ENCODE peak calls at places on chromosome 17, in six cellular contexts. B is caudate nucleus, S is transverse colon, D is tibial nerve, H is mammary epithelial cell, Z is brain microvascular endothelial cell. I is an unnamed sample.

GRCh38 chr17:55161935-55162555 is 102.7 kb upstream of the HLF start:
- DNase-seq in B (no peak), S (no peak), D (no peak), H (peak), Z (peak), I (peak)

GRCh38 chr17:55996826-55997225 is 156.4 kb upstream of the ANKFN1 start:
- DNase-seq in B (no peak), S (no peak), D (no peak), H (no peak), Z (no peak), I (no peak)

GRCh38 chr17:75077490-75078096 is 10.2 kb upstream of the SLC16A5 start:
- DNase-seq in B (no peak), S (peak), D (no peak), H (no peak), Z (no peak), I (no peak)

GRCh38 chr17:9971991-9972390 is 66.9 kb upstream of the RCVRN start:
- DNase-seq in B (no peak), S (peak), D (peak), H (no peak), Z (no peak), I (no peak)

GRCh38 chr17:43027091-43028032 is 2.3 kb downstream of the RND2 start:
- DNase-seq in B (no peak), S (no peak), D (no peak), H (no peak), Z (no peak), I (no peak)

GRCh38 chr17:50199211-50199633 is 2.2 kb downstream of the COL1A1 start:
- DNase-seq in B (no peak), S (no peak), D (no peak), H (no peak), Z (no peak), I (no peak)

GRCh38 chr17:4631836-4632582 is 9.5 kb downstream of the ALOX15 start:
- DNase-seq in B (no peak), S (no peak), D (no peak), H (no peak), Z (peak), I (no peak)

GRCh38 chr17:37650419-37651003 is 7.3 kb upstream of the DDX52 start:
- DNase-seq in B (no peak), S (peak), D (no peak), H (peak), Z (peak), I (no peak)

GRCh38 chr17:80795737-80796136 is 195.9 kb upstream of the CHMP6 start:
- DNase-seq in B (peak), S (no peak), D (no peak), H (no peak), Z (no peak), I (no peak)
- H3K27ac ChIP-seq in B (no peak), S (peak), D (no peak), H (no peak), Z (no peak), I (no peak)

GRCh38 chr17:77314601-77315000 is 173.8 kb downstream of the SEC14L1 start:
- DNase-seq in B (no peak), S (peak), D (no peak), H (no peak), Z (no peak), I (no peak)

GRCh38 chr17:77312786-77313599 is 172.2 kb downstream of the SEC14L1 start:
- DNase-seq in B (no peak), S (peak), D (peak), H (no peak), Z (peak), I (no peak)

GRCh38 chr17:77315010-77315409 is 174.2 kb downstream of the SEC14L1 start:
- DNase-seq in B (no peak), S (peak), D (no peak), H (no peak), Z (no peak), I (no peak)

GRCh38 chr17:77312061-77312684 is 171.4 kb downstream of the SEC14L1 start:
- DNase-seq in B (no peak), S (no peak), D (no peak), H (no peak), Z (no peak), I (no peak)

GRCh38 chr17:77313831-77314230 is 173.1 kb downstream of the SEC14L1 start:
- DNase-seq in B (no peak), S (peak), D (no peak), H (no peak), Z (no peak), I (no peak)
- H3K27ac ChIP-seq in B (no peak), S (peak), D (no peak), H (no peak), Z (no peak), I (no peak)

DNA sequence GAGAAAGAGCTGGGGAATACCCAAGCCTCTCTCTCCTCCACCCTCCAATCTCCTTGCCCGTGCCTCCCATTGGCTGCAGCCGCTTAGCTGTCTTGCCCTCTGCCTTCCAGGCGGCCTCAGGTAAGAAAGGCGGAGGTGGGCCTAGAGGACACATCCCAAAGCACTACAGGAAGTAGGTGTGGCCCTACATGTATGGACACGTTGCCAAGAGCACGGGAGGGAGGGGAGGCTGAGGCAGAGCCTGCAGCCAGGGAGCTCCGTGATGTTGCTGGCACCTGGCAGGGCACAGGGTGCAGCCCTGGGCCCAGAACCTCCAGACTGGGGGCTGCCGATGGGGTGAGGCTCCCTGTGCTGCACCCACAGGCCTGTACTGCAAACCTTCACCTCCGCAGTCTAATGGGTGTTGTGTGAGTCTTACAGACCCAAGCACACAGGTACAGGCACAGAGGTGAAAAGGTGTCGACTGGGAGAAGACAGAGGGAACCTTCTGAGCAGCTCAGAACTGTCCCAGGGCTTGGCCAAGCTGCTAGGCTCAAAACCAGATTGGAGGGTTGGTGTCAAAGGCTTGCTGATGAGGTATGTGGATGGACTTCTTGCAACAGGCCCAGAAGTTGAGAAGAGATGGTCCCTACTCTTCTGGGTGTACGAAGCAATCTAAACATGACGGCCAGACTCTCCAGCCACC is 23.5 kb upstream of the FOXK2 start:
- DNase-seq in B (no peak), S (peak), D (no peak), H (peak), Z (no peak), I (peak)
- H3K27ac ChIP-seq in B (no peak), S (peak), D (peak), H (no peak), Z (no peak), I (peak)

GRCh38 chr17:3575506-3575905 is 17.9 kb upstream of the TRPV3 start:
- DNase-seq in B (no peak), S (no peak), D (no peak), H (peak), Z (no peak), I (peak)
- H3K27ac ChIP-seq in B (no peak), S (no peak), D (no peak), H (peak), Z (no peak), I (peak)

I was measured in epithelial cell of prostate.